ENCODE peak calls at places on chromosomes 1 and 21, in seven cellular contexts. C is activated T-cell treated with anti-CD3 and anti-CD28 coated beads, Interleukin-2, amount 50 U/mL, for 72 hours; S is activated CD4-positive, alpha-beta T cell treated with anti-CD3 and anti-CD28 coated beads, Interleukin-2, amount 50 U/mL, for 4 hours; E is heart left ventricle; A is left cardiac atrium; N is stimulated activated CD4-positive, alpha-beta T cell treated with anti-CD3 and anti-CD28 coated beads, Interleukin-2, amount 100 ng/mL, for 48 hours; I is GM04503. K is an unnamed sample.

GRCh38 chr1:33716976-33717688 is 146.7 kb upstream of the HMGB4 start:
- DNase-seq in C (no peak), S (no peak), E (no peak), A (no peak), N (no peak), I (no peak), K (no peak)

GRCh38 chr1:203630697-203631096 is 4.1 kb downstream of the ATP2B4 start:
- DNase-seq in C (no peak), S (no peak), E (peak; percentile 60), A (no peak), N (no peak), I (no peak), K (no peak)

GRCh38 chr1:93908394-93909145 is 660 bp downstream of the GCLM start:
- DNase-seq in C (peak; percentile 54), S (peak; percentile 28), E (peak; percentile 33), A (peak; percentile 33), N (peak; percentile 27), I (no peak), K (peak; percentile 64)

GRCh38 chr21:16708431-16708830 is 804.4 kb upstream of the CXADR start:
- DNase-seq in C (no peak), S (no peak), E (peak; percentile 14), A (no peak), N (no peak), I (peak; percentile 20), K (no peak)

GRCh38 chr1:225527575-225527974 is 99.7 kb upstream of the LBR start:
- DNase-seq in C (no peak), S (no peak), E (no peak), A (no peak), N (no peak), I (no peak), K (no peak)

GRCh38 chr21:29133241-29133640 is 2.8 kb downstream of the MAP3K7CL start:
- DNase-seq in C (no peak), S (no peak), E (no peak), A (no peak), N (no peak), I (no peak), K (no peak)

GRCh38 chr1:202230939-202231645 is 37.5 kb downstream of the LGR6 start:
- DNase-seq in C (no peak), S (no peak), E (no peak), A (no peak), N (no peak), I (no peak), K (no peak)

GRCh38 chr1:24505816-24506215 is 3.2 kb downstream of the RCAN3 start:
- DNase-seq in C (no peak), S (no peak), E (no peak), A (no peak), N (no peak), I (no peak), K (no peak)

GRCh38 chr1:16191916-16192545 is 20.4 kb downstream of the ARHGEF19 start:
- DNase-seq in C (no peak), S (no peak), E (no peak), A (no peak), N (no peak), I (no peak), K (peak; percentile 28)